ENCODE peak calls at places on chromosomes 2 and 18, in seven cellular contexts. One of them, this sample, is unnamed.

GRCh38 chr18:30358545-30358944 is 684.0 kb downstream of the DSC3 start:
- DNase-seq in AML-193: peak
- DNase-seq in activated CD4-positive, alpha-beta T cell treated with anti-CD3 and anti-CD28 coated beads, Interleukin-2, amount 50 U/mL, for 48 hours: no peak
- DNase-seq in NCI-H748 treated with DMSO at 0.1 percent for 48 hours: no peak
- DNase-seq in dorsolateral prefrontal cortex: no peak
- DNase-seq in right cardiac atrium: no peak
- DNase-seq in SJCRH30: no peak
- DNase-seq in this sample: no peak

GRCh38 chr2:177876950-177877349 is 195.6 kb downstream of the PDE11A start:
- DNase-seq in AML-193: no peak
- DNase-seq in activated CD4-positive, alpha-beta T cell treated with anti-CD3 and anti-CD28 coated beads, Interleukin-2, amount 50 U/mL, for 48 hours: no peak
- DNase-seq in NCI-H748 treated with DMSO at 0.1 percent for 48 hours: no peak
- DNase-seq in dorsolateral prefrontal cortex: no peak
- DNase-seq in right cardiac atrium: no peak
- DNase-seq in SJCRH30: no peak
- DNase-seq in this sample: no peak

GRCh38 chr2:144237845-144238637 is 281.9 kb downstream of the ZEB2 start:
- DNase-seq in AML-193: peak
- DNase-seq in activated CD4-positive, alpha-beta T cell treated with anti-CD3 and anti-CD28 coated beads, Interleukin-2, amount 50 U/mL, for 48 hours: no peak
- DNase-seq in NCI-H748 treated with DMSO at 0.1 percent for 48 hours: no peak
- DNase-seq in dorsolateral prefrontal cortex: no peak
- DNase-seq in right cardiac atrium: no peak
- DNase-seq in SJCRH30: peak
- DNase-seq in this sample: no peak

GRCh38 chr18:44819944-44820510 is 139.3 kb downstream of the SETBP1 start:
- DNase-seq in AML-193: no peak
- DNase-seq in activated CD4-positive, alpha-beta T cell treated with anti-CD3 and anti-CD28 coated beads, Interleukin-2, amount 50 U/mL, for 48 hours: no peak
- DNase-seq in NCI-H748 treated with DMSO at 0.1 percent for 48 hours: no peak
- DNase-seq in dorsolateral prefrontal cortex: no peak
- DNase-seq in right cardiac atrium: peak
- DNase-seq in SJCRH30: no peak
- DNase-seq in this sample: no peak

GRCh38 chr18:43876286-43877082 is 599.2 kb upstream of the SYT4 start:
- DNase-seq in AML-193: no peak
- DNase-seq in activated CD4-positive, alpha-beta T cell treated with anti-CD3 and anti-CD28 coated beads, Interleukin-2, amount 50 U/mL, for 48 hours: no peak
- DNase-seq in NCI-H748 treated with DMSO at 0.1 percent for 48 hours: no peak
- DNase-seq in dorsolateral prefrontal cortex: no peak
- DNase-seq in right cardiac atrium: no peak
- DNase-seq in SJCRH30: no peak
- DNase-seq in this sample: no peak

GRCh38 chr2:68594674-68595492 is 48.5 kb upstream of the PROKR1 start:
- DNase-seq in AML-193: peak
- DNase-seq in activated CD4-positive, alpha-beta T cell treated with anti-CD3 and anti-CD28 coated beads, Interleukin-2, amount 50 U/mL, for 48 hours: peak
- DNase-seq in NCI-H748 treated with DMSO at 0.1 percent for 48 hours: peak
- DNase-seq in dorsolateral prefrontal cortex: no peak
- DNase-seq in right cardiac atrium: no peak
- DNase-seq in SJCRH30: peak
- DNase-seq in this sample: peak

GRCh38 chr2:71798266-71799012 is 345.1 kb downstream of the DYSF start:
- DNase-seq in AML-193: peak
- DNase-seq in activated CD4-positive, alpha-beta T cell treated with anti-CD3 and anti-CD28 coated beads, Interleukin-2, amount 50 U/mL, for 48 hours: peak
- DNase-seq in NCI-H748 treated with DMSO at 0.1 percent for 48 hours: no peak
- DNase-seq in dorsolateral prefrontal cortex: no peak
- DNase-seq in right cardiac atrium: no peak
- DNase-seq in SJCRH30: peak
- DNase-seq in this sample: peak

GRCh38 chr2:28707592-28707991 is 44.0 kb upstream of the PPP1CB start:
- DNase-seq in AML-193: no peak
- DNase-seq in activated CD4-positive, alpha-beta T cell treated with anti-CD3 and anti-CD28 coated beads, Interleukin-2, amount 50 U/mL, for 48 hours: no peak
- DNase-seq in NCI-H748 treated with DMSO at 0.1 percent for 48 hours: no peak
- DNase-seq in dorsolateral prefrontal cortex: no peak
- DNase-seq in right cardiac atrium: no peak
- DNase-seq in SJCRH30: no peak
- DNase-seq in this sample: no peak

GRCh38 chr2:3780477-3781402 is 77.4 kb downstream of the DCDC2C start:
- DNase-seq in AML-193: peak
- DNase-seq in activated CD4-positive, alpha-beta T cell treated with anti-CD3 and anti-CD28 coated beads, Interleukin-2, amount 50 U/mL, for 48 hours: peak
- DNase-seq in NCI-H748 treated with DMSO at 0.1 percent for 48 hours: peak
- DNase-seq in dorsolateral prefrontal cortex: no peak
- DNase-seq in right cardiac atrium: peak
- DNase-seq in SJCRH30: peak
- DNase-seq in this sample: peak

GRCh38 chr2:207131634-207132418 is 33.9 kb downstream of the KLF7 start:
- DNase-seq in AML-193: no peak
- DNase-seq in activated CD4-positive, alpha-beta T cell treated with anti-CD3 and anti-CD28 coated beads, Interleukin-2, amount 50 U/mL, for 48 hours: no peak
- DNase-seq in NCI-H748 treated with DMSO at 0.1 percent for 48 hours: no peak
- DNase-seq in dorsolateral prefrontal cortex: no peak
- DNase-seq in right cardiac atrium: no peak
- DNase-seq in SJCRH30: no peak
- DNase-seq in this sample: no peak

GRCh38 chr2:227933891-227934290 is 62.5 kb downstream of the DAW1 start:
- DNase-seq in AML-193: no peak
- DNase-seq in activated CD4-positive, alpha-beta T cell treated with anti-CD3 and anti-CD28 coated beads, Interleukin-2, amount 50 U/mL, for 48 hours: no peak
- DNase-seq in NCI-H748 treated with DMSO at 0.1 percent for 48 hours: no peak
- DNase-seq in dorsolateral prefrontal cortex: no peak
- DNase-seq in right cardiac atrium: no peak
- DNase-seq in SJCRH30: no peak
- DNase-seq in this sample: no peak

This sample was measured in testis.